ENCODE peak calls at places on chromosomes 2 and 18, in six cellular contexts. V is cardiac muscle cell, C is stomach, Q is uterus, B is GM12865, G is mucosa of descending colon. L is an unnamed sample.

GRCh38 chr2:206158563-206159345 is 490 bp downstream of the NDUFS1 start:
- DNase-seq in V (peak; percentile 42), C (no peak), Q (no peak), B (no peak), G (no peak), L (no peak)

GRCh38 chr18:11946756-11947155 is 34.6 kb upstream of the IMPA2 start:
- DNase-seq in V (peak; percentile 76), C (no peak), Q (peak; percentile 29), B (no peak), G (peak; percentile 31), L (peak; percentile 7)

GRCh38 chr18:48504819-48505218 is 34.0 kb upstream of the CTIF start:
- DNase-seq in V (no peak), C (no peak), Q (no peak), B (no peak), G (no peak), L (no peak)

GRCh38 chr2:65265090-65266045 is 37.7 kb downstream of the ACTR2 start:
- DNase-seq in V (peak; percentile 91), C (no peak), Q (no peak), B (peak; percentile 69), G (peak; percentile 74), L (peak; percentile 54)

GRCh38 chr2:215461836-215462532 is 26.1 kb upstream of the FN1 start:
- DNase-seq in V (peak; percentile 67), C (no peak), Q (no peak), B (peak; percentile 15), G (no peak), L (no peak)

GRCh38 chr2:228771306-228771705 is 499.8 kb downstream of the PID1 start:
- DNase-seq in V (no peak), C (no peak), Q (peak; percentile 33), B (no peak), G (no peak), L (no peak)

GRCh38 chr2:88735133-88735532 is 43.7 kb downstream of the RPIA start:
- DNase-seq in V (no peak), C (no peak), Q (no peak), B (no peak), G (no peak), L (no peak)

GRCh38 chr2:23400703-23401102 is 15.7 kb downstream of the KLHL29 start:
- DNase-seq in V (no peak), C (no peak), Q (no peak), B (no peak), G (no peak), L (no peak)

GRCh38 chr2:175631247-175631628 is 370.8 kb downstream of the LNPK start:
- DNase-seq in V (no peak), C (no peak), Q (no peak), B (no peak), G (no peak), L (no peak)

GRCh38 chr18:10122116-10122515 is 208.3 kb downstream of the VAPA start:
- DNase-seq in V (peak; percentile 86), C (no peak), Q (no peak), B (no peak), G (no peak), L (no peak)

GRCh38 chr2:113965644-113966043 is 75.8 kb downstream of the ACTR3 start:
- DNase-seq in V (peak; percentile 48), C (no peak), Q (no peak), B (peak; percentile 74), G (peak; percentile 47), L (peak; percentile 59)

GRCh38 chr18:23828426-23828825 is 139.2 kb downstream of the LAMA3 start:
- DNase-seq in V (peak; percentile 83), C (no peak), Q (no peak), B (peak; percentile 71), G (no peak), L (no peak)

GRCh38 chr18:13387856-13388548 is 169.4 kb downstream of the LDLRAD4 start:
- DNase-seq in V (no peak), C (no peak), Q (no peak), B (no peak), G (no peak), L (no peak)

GRCh38 chr2:120415728-120416509 is 70.0 kb downstream of the INHBB start:
- DNase-seq in V (no peak), C (peak; percentile 5), Q (no peak), B (no peak), G (no peak), L (no peak)

GRCh38 chr2:46650556-46651001 is 171.2 kb downstream of the TMEM247 start:
- DNase-seq in V (peak; percentile 92), C (peak; percentile 80), Q (peak; percentile 56), B (peak; percentile 89), G (peak; percentile 86), L (peak; percentile 54)

GRCh38 chr2:154375625-154376020 is 322.9 kb upstream of the KCNJ3 start:
- DNase-seq in V (peak; percentile 51), C (no peak), Q (no peak), B (peak; percentile 7), G (no peak), L (peak; percentile 27)
- TF ChIP-seq CTCF in V (no peak), C (no peak), Q (peak; percentile 21), B (peak; percentile 1), G (no peak), L (peak; percentile 40)

DNA sequence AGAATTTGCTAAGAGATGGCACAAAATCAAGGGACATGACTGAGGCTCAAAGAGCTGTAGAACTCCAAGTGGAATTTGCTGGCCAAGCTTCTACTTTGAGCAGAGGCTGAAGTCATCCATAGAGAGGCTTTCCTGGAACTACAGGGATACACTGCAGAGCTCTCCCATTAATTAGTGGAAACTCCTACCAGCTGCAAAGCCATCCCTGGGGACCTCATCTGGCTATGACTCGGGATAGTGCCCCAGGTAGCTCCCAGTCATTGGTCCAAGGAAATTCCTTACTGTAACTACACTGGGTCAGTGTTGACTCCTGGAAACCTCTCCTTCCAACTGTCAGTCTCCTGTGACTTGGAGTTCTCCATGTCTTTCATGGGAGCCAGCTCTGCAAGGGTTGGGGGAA is 10.5 kb upstream of the GALM start:
- DNase-seq in V (no peak), C (no peak), Q (no peak), B (no peak), G (no peak), L (no peak)
- H3K4me3 ChIP-seq in V (no peak overlapping the region), C (no peak overlapping the region), Q (no peak overlapping the region), B (no peak overlapping the region), G (no peak overlapping the region), L (no peak overlapping the region)

GRCh38 chr2:161842751-161843433 is 218.7 kb downstream of the SLC4A10 start:
- DNase-seq in V (no peak), C (no peak), Q (no peak), B (no peak), G (no peak), L (no peak)
- TF ChIP-seq CTCF in V (no peak), C (no peak), Q (no peak), B (no peak), G (no peak), L (no peak)

DNA sequence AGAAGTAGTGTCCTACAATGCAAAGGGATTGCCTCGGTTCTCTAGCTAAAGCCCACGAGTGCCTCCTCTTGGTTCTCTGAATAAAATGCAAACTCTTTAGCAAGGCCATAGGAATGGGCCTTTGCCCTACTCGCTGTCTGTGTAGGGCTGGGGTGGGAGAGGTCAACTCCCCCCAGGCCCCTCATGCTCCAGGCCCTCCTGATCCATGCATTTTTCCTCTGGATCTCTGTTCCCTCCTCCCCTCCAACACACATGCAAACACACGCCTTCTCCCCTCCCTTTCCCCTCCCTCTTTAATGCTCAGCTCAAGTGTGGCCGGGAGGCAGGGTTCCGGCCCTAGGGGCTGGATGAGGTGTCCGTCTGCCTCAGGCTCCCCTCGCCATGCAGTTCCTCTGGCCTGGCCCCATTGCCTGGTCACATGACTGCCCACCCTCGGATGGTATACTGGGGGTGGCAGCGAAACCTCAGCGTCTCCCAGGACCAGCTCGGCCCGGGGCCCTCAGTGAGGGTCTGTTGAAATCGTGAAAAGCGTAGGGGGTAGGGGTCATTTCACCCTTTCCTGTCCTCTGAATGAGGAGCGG is 14.9 kb upstream of the KLF11 start:
- DNase-seq in V (peak; percentile 12), C (no peak), Q (no peak), B (peak; percentile 23), G (no peak), L (no peak)
- H3K4me3 ChIP-seq in V (no peak overlapping the region), C (no peak overlapping the region), Q (no peak overlapping the region), B (no peak overlapping the region), G (no peak overlapping the region), L (no peak overlapping the region)

GRCh38 chr2:136117391-136117841 is 533 bp downstream of the CXCR4 start:
- DNase-seq in V (peak; percentile 48), C (peak; percentile 48), Q (no peak), B (peak; percentile 59), G (peak; percentile 45), L (no peak)

GRCh38 chr2:136118819-136119716 is 1.1 kb upstream of the CXCR4 start:
- DNase-seq in V (no peak), C (peak; percentile 64), Q (no peak), B (peak; percentile 28), G (peak; percentile 75), L (no peak)

GRCh38 chr2:136116813-136117390 is 1.0 kb downstream of the CXCR4 start:
- DNase-seq in V (no peak), C (peak; percentile 42), Q (no peak), B (peak; percentile 90), G (peak; percentile 21), L (no peak)

GRCh38 chr2:136119717-136120675 is 2.0 kb upstream of the CXCR4 start:
- DNase-seq in V (no peak), C (no peak), Q (no peak), B (no peak), G (no peak), L (no peak)

GRCh38 chr2:136117909-136118818 is at the start of gene CXCR4:
- DNase-seq in V (peak; percentile 40), C (peak; percentile 80), Q (peak; percentile 32), B (peak; percentile 77), G (peak; percentile 75), L (no peak)
- TF ChIP-seq CTCF in V (peak; percentile 22), C (no peak), Q (no peak), B (no peak), G (no peak), L (no peak)

DNA sequence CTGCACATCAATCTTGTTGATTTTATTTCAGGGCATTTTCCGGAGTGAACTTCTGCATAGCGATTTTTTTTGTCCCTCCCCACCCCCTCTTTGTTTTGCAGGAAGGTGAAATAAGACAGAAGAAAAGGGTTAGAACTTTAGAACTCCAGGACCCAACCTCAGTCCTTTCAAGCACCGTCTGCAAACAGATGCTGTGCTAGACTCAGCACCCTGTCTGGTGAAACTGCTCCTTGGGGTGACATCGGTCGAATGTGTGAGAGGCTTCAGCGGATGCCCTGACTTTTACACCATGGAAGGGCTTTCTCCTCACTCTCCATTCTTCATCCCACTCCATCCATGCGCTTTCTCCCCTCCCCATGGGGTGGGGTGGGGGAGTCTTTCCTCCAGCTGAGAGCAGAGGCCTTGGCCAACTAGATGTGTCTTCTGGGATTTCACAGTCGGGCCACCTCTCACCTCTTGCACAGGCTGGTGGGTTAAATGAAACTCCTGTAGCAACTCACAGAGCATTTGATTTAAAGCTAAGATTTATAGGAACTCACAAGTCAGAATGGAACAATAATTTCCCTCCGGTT is 43.3 kb upstream of the EDAR start:
- DNase-seq in V (no peak), C (no peak), Q (no peak), B (no peak), G (no peak), L (no peak)
- H3K4me3 ChIP-seq in V (peak overlapping the region; percentile 19), C (peak overlapping the region; percentile 53), Q (peak overlapping the region; percentile 9), B (peak overlapping the region; percentile 43), G (no peak overlapping the region), L (no peak overlapping the region)

DNA sequence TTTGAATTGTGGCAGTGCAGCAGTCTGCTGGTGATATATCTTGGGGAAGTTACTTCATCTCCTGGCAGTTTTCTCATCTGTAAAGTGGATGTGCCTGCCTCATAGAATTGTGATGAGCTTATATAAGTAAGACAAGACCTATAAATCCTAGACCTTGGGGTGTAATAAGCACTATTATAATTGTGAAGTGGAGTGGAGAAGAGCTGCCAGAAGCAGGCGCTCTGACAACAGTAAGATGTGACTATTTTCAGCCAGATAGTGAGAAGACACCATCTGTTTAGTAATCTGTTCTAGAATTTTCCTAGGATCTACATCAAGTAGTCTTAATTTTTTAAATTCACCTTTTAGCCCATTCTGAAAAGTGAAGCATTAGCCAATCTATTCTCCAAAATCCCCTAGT is 85.6 kb upstream of the TSPYL6 start:
- DNase-seq in V (peak; percentile 37), C (no peak), Q (no peak), B (no peak), G (no peak), L (no peak)
- TF ChIP-seq CTCF in V (peak; percentile 42), C (no peak), Q (no peak), B (no peak), G (no peak), L (no peak)

L was measured in LNCaP clone FGC.